ENCODE peak calls at places on chromosomes 7 and 10, in seven cellular contexts. W is HEK293T; B is dorsolateral prefrontal cortex; S is PC-3; D is fibroblast of pulmonary artery; J is NCI-H2171 treated with DMSO at 0.1 percent for 48 hours; X is activated CD8-positive, alpha-beta memory T cell treated with anti-CD3 and anti-CD28 coated beads for 4 hours. O is an unnamed sample.

GRCh38 chr10:45420453-45421192 is 46.6 kb downstream of the ALOX5 start:
- DNase-seq in S (peak), W (no peak), D (peak), J (peak), B (peak), X (peak), O (peak)

GRCh38 chr10:89351402-89352038 is 23.7 kb downstream of the IFIT3 start:
- DNase-seq in B (no peak), J (no peak), D (peak), X (no peak), S (peak), W (no peak), O (no peak)

GRCh38 chr10:5076615-5077014 is 17.6 kb upstream of the AKR1C3 start:
- DNase-seq in B (no peak), J (no peak), S (no peak), X (no peak), W (no peak), D (no peak), O (no peak)

GRCh38 chr10:1715821-1716220 is 21.5 kb downstream of the ADARB2 start:
- DNase-seq in D (no peak), X (no peak), W (peak), B (no peak), S (peak), J (no peak), O (no peak)

GRCh38 chr7:36734731-36735130 is 10.4 kb upstream of the AOAH start:
- DNase-seq in S (no peak), W (no peak), X (no peak), J (no peak), B (no peak), D (no peak), O (no peak)

GRCh38 chr7:87600130-87601124 is at the start of gene ABCB1:
- DNase-seq in B (peak), X (peak), J (no peak), W (peak), D (peak), S (no peak), O (peak)

GRCh38 chr10:98466916-98467505 is 20.3 kb upstream of the HPS1 start:
- DNase-seq in W (no peak), D (no peak), B (no peak), J (no peak), X (no peak), S (no peak), O (no peak)

GRCh38 chr7:158192184-158192835 is 395.3 kb downstream of the PTPRN2 start:
- DNase-seq in D (no peak), J (no peak), X (no peak), W (no peak), B (no peak), S (no peak), O (no peak)

GRCh38 chr7:139601176-139601575 is 77.7 kb downstream of the CLEC2L start:
- DNase-seq in W (no peak), X (no peak), S (no peak), J (no peak), D (no peak), B (no peak), O (no peak)